ENCODE peak calls at places on chromosomes 4 and X, in five cellular contexts. A is naive thymus-derived CD4-positive, alpha-beta T cell; D is left lung; W is Karpas-422; Z is HepG2. O is an unnamed sample.
A peak's percentile ranks its signal among the peaks of the same experiment; 100 is the strongest.

GRCh38 chr4:52657630-52658501 is 1.2 kb downstream of the USP46 start:
- DNase-seq in A (no peak), D (no peak), W (no peak), Z (no peak), O (no peak)

GRCh38 chrX:2315434-2315833 is 185.3 kb downstream of the DHRSX start:
- DNase-seq in A (no peak), D (no peak), W (no peak), Z (no peak), O (no peak)

GRCh38 chr4:142297313-142297712 is 548.8 kb downstream of the INPP4B start:
- DNase-seq in A (no peak), D (no peak), W (no peak), Z (no peak), O (no peak)

GRCh38 chrX:109886122-109886761 is 116.7 kb upstream of the TMEM164 start:
- DNase-seq in A (peak; percentile 7), D (no peak), W (peak; percentile 65), Z (peak; percentile 31), O (no peak)

GRCh38 chrX:154397888-154398667 is at the start of gene RPL10:
- DNase-seq in A (peak; percentile 90), D (peak; percentile 96), W (peak; percentile 96), Z (peak; percentile 92), O (peak; percentile 87)

GRCh38 chrX:20641954-20642353 is 375.2 kb upstream of the RPS6KA3 start:
- DNase-seq in A (no peak), D (no peak), W (no peak), Z (no peak), O (no peak)

GRCh38 chr4:153514001-153514526 is 47.9 kb downstream of the TMEM131L start:
- DNase-seq in A (no peak), D (no peak), W (no peak), Z (no peak), O (no peak)

GRCh38 chrX:72105436-72105835 is 26.3 kb downstream of the RTL5 start:
- DNase-seq in A (peak; percentile 72), D (no peak), W (no peak), Z (no peak), O (no peak)

GRCh38 chr4:164876680-164877324 is at the start of gene APELA:
- DNase-seq in A (no peak), D (no peak), W (peak; percentile 38), Z (peak; percentile 3), O (no peak)

GRCh38 chrX:15675490-15675921 is 10.9 kb upstream of the CLTRN start:
- DNase-seq in A (no peak), D (peak; percentile 86), W (peak; percentile 96), Z (no peak), O (peak; percentile 68)

GRCh38 chr4:1449833-1450741 is 43.8 kb upstream of the NKX1-1 start:
- DNase-seq in A (no peak), D (no peak), W (no peak), Z (no peak), O (no peak)

GRCh38 chr4:24722026-24722568 is 73.3 kb upstream of the SOD3 start:
- DNase-seq in A (no peak), D (no peak), W (peak; percentile 76), Z (no peak), O (no peak)

GRCh38 chr4:110091426-110091825 is 107.0 kb downstream of the ELOVL6 start:
- DNase-seq in A (no peak), D (no peak), W (no peak), Z (no peak), O (no peak)

GRCh38 chr4:117324851-117325491 is 239.6 kb upstream of the TRAM1L1 start:
- DNase-seq in A (no peak), D (no peak), W (no peak), Z (no peak), O (no peak)

GRCh38 chr4:112270643-112271484 is 14.8 kb downstream of the TIFA start:
- DNase-seq in A (no peak), D (no peak), W (no peak), Z (no peak), O (no peak)

GRCh38 chr4:115090483-115091075 is 22.8 kb downstream of the NDST4 start:
- DNase-seq in A (no peak), D (no peak), W (peak; percentile 79), Z (peak; percentile 24), O (no peak)

GRCh38 chr4:98626350-98626749 is 32.1 kb downstream of the TSPAN5 start:
- DNase-seq in A (no peak), D (no peak), W (no peak), Z (no peak), O (no peak)

GRCh38 chr4:54228563-54229501 is at the start of gene PDGFRA:
- DNase-seq in A (no peak), D (no peak), W (no peak), Z (no peak), O (no peak)

GRCh38 chr4:3223986-3224748 is 24.8 kb upstream of the MSANTD1 start:
- DNase-seq in A (no peak), D (peak; percentile 43), W (no peak), Z (no peak), O (no peak)

GRCh38 chr4:3224971-3225850 is 23.7 kb upstream of the MSANTD1 start:
- DNase-seq in A (no peak), D (peak; percentile 74), W (no peak), Z (no peak), O (no peak)

GRCh38 chr4:3226944-3227343 is 22.0 kb upstream of the MSANTD1 start:
- DNase-seq in A (no peak), D (peak; percentile 27), W (no peak), Z (no peak), O (no peak)

GRCh38 chr4:3226467-3226866 is 22.5 kb upstream of the MSANTD1 start:
- DNase-seq in A (no peak), D (peak; percentile 47), W (no peak), Z (no peak), O (no peak)

GRCh38 chr4:3225946-3226345 is 23.0 kb upstream of the MSANTD1 start:
- DNase-seq in A (no peak), D (peak; percentile 66), W (no peak), Z (no peak), O (no peak)
- H3K27ac ChIP-seq in A (no peak overlapping the region), D (peak overlapping the region; percentile 78), W (no peak overlapping the region), Z (no peak overlapping the region), O (no peak overlapping the region)

DNA sequence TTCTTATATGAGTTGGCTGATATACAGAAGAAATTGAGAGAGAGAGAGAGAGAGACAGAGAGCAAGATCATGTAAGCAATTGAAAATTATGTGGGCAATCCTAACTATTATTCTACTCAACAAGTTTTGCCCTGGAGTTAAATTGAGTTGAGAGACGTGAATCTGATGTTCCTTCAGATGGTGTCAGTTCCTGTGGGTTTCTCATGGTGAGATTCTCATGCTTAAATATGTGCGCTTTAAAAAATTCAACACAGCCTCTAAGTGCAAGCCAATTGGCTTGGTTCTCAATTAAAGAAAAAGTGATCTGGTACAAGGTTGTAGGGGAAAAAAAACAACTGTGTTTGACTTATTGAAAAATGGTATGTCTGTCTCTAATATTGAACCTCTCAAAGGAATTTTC is 35.4 kb upstream of the PLAC1 start:
- DNase-seq in A (no peak), D (no peak), W (no peak), Z (no peak), O (no peak)
- H3K27ac ChIP-seq in A (no peak overlapping the region), D (no peak overlapping the region), W (no peak overlapping the region), Z (no peak overlapping the region), O (no peak overlapping the region)

DNA sequence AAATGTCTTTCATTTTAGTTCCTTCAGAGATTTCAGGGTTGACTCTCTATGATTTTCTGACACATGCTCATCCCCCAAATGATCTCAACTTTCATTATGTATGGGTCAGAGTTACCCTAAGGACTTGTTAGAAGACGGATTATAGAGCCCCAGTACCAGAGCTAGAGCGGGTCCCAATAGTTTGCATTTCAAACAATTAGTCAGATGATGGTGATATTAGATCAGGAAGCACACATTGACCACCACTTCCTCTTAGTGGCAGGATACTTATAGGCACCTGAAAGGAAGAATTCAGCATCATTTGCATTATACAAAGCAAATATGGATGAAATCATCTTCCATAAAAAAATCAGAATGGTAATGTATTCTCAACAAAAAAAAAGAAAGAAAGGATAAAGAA is 106.1 kb downstream of the GALNTL6 start:
- DNase-seq in A (no peak), D (no peak), W (no peak), Z (no peak), O (no peak)
- H3K27ac ChIP-seq in A (no peak overlapping the region), D (no peak overlapping the region), W (no peak overlapping the region), Z (no peak overlapping the region), O (no peak overlapping the region)

GRCh38 chr4:7936963-7937362 is 2.7 kb downstream of the AFAP1 start:
- DNase-seq in A (peak; percentile 35), D (no peak), W (no peak), Z (no peak), O (no peak)
- H3K27ac ChIP-seq in A (no peak overlapping the region), D (peak overlapping the region; percentile 43), W (no peak overlapping the region), Z (no peak overlapping the region), O (no peak overlapping the region)

DNA sequence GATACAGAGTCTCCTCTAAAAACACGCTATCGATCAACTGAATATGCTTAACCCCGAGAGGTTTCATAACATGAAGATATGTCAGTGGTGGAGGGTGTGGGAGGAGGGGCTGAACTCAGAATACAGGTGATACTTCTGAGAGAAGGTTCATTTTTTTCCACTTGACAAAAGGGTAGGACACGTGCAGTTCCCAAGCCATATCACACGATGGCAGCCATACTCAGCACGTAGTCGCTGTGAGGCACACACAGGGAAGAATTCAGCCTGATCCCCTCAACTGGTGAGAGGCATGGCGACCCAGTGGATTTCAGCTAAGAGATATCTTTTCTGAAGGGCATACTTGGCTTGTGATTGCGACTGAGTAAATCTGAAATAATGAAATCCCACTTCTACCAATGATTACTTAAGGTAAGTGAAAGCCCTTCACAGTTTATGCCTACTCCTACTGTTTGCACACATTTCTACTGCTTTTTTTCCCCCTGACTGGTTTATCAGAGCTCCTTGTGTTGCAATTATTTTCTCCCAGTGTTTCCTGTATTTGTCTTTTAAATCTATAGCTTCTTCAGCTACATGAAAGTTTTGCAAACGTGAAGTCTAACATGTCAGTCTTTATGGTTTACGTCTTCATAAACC is 133.1 kb downstream of the CORIN start:
- DNase-seq in A (no peak), D (no peak), W (peak; percentile 80), Z (peak; percentile 58), O (no peak)
- H3K27ac ChIP-seq in A (no peak overlapping the region), D (peak overlapping the region; percentile 16), W (no peak overlapping the region), Z (no peak overlapping the region), O (no peak overlapping the region)

DNA sequence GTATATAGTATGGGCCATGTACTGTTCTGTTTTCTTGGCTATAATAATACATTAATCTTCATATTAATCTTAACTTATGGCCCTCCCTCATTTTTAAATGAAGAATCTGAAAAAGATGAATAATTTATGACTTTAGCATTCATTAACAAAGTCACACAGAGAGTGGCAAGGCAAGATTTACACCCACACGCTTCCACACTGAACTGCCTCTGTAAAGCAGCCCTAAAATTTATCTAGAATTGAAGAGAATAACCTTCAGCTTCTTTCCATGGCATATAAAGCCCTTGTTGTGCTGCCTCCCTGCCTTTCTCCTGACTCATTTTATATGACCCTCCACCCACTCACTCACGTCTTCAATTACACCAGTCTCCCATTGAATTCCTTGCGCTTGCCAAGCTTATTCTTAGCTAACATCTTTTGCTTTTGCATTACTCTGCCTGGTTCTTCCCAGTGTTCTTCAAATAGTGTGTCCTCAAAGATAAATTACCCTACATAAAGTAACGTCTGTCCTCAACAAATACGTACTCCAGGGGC is 2649.3 kb downstream of the PCDH7 start:
- DNase-seq in A (no peak), D (no peak), W (no peak), Z (no peak), O (peak; percentile 42)
- H3K27ac ChIP-seq in A (no peak overlapping the region), D (no peak overlapping the region), W (no peak overlapping the region), Z (no peak overlapping the region), O (no peak overlapping the region)

GRCh38 chrX:118977424-118977823 is 3.0 kb downstream of the LONRF3 start:
- DNase-seq in A (no peak), D (no peak), W (no peak), Z (no peak), O (no peak)
- H3K27ac ChIP-seq in A (no peak overlapping the region), D (no peak overlapping the region), W (no peak overlapping the region), Z (peak overlapping the region; percentile 30), O (no peak overlapping the region)

O was measured in caudate nucleus.